ENCODE peak calls at places on chromosomes 4 and X, in seven cellular contexts. One of them, this sample, is unnamed.

GRCh38 chr4:124666496-124666895 is 46.0 kb downstream of the ANKRD50 start:
- DNase-seq in nucleus accumbens: no peak
- DNase-seq in NCI-H1105 treated with DMSO at 0.1 percent for 48 hours: no peak
- DNase-seq in pulmonary artery endothelial cell: no peak
- DNase-seq in CD4-positive, alpha-beta T cell: no peak
- DNase-seq in naive B cell: no peak
- DNase-seq in AG09309: no peak
- DNase-seq in this sample: no peak

GRCh38 chrX:43559643-43560042 is 96.5 kb upstream of the MAOA start:
- DNase-seq in NCI-H1105 treated with DMSO at 0.1 percent for 48 hours: peak
- DNase-seq in naive B cell: peak
- DNase-seq in nucleus accumbens: no peak
- DNase-seq in pulmonary artery endothelial cell: peak
- DNase-seq in CD4-positive, alpha-beta T cell: peak
- DNase-seq in AG09309: no peak
- DNase-seq in this sample: peak

GRCh38 chr4:176289561-176289960 is 20.5 kb upstream of the ASB5 start:
- DNase-seq in nucleus accumbens: no peak
- DNase-seq in AG09309: no peak
- DNase-seq in NCI-H1105 treated with DMSO at 0.1 percent for 48 hours: no peak
- DNase-seq in CD4-positive, alpha-beta T cell: no peak
- DNase-seq in naive B cell: no peak
- DNase-seq in pulmonary artery endothelial cell: no peak
- DNase-seq in this sample: no peak

GRCh38 chrX:78886550-78886949 is 58.6 kb upstream of the P2RY10 start:
- DNase-seq in CD4-positive, alpha-beta T cell: no peak
- DNase-seq in AG09309: no peak
- DNase-seq in NCI-H1105 treated with DMSO at 0.1 percent for 48 hours: no peak
- DNase-seq in naive B cell: peak
- DNase-seq in nucleus accumbens: no peak
- DNase-seq in pulmonary artery endothelial cell: no peak
- DNase-seq in this sample: no peak

GRCh38 chr4:84319124-84319523 is 180.0 kb downstream of the NKX6-1 start:
- DNase-seq in naive B cell: no peak
- DNase-seq in pulmonary artery endothelial cell: no peak
- DNase-seq in NCI-H1105 treated with DMSO at 0.1 percent for 48 hours: no peak
- DNase-seq in nucleus accumbens: no peak
- DNase-seq in CD4-positive, alpha-beta T cell: no peak
- DNase-seq in AG09309: peak
- DNase-seq in this sample: no peak

GRCh38 chr4:75344915-75345314 is 169.3 kb downstream of the RCHY1 start:
- DNase-seq in pulmonary artery endothelial cell: no peak
- DNase-seq in nucleus accumbens: no peak
- DNase-seq in naive B cell: no peak
- DNase-seq in CD4-positive, alpha-beta T cell: no peak
- DNase-seq in NCI-H1105 treated with DMSO at 0.1 percent for 48 hours: no peak
- DNase-seq in AG09309: peak
- DNase-seq in this sample: no peak

GRCh38 chr4:8817813-8818062 is 53.9 kb downstream of the HMX1 start:
- DNase-seq in pulmonary artery endothelial cell: no peak
- DNase-seq in naive B cell: no peak
- DNase-seq in AG09309: no peak
- DNase-seq in CD4-positive, alpha-beta T cell: no peak
- DNase-seq in nucleus accumbens: no peak
- DNase-seq in NCI-H1105 treated with DMSO at 0.1 percent for 48 hours: no peak
- DNase-seq in this sample: no peak

GRCh38 chrX:146921204-146921603 is 106.7 kb upstream of the CXorf51A start:
- DNase-seq in naive B cell: no peak
- DNase-seq in nucleus accumbens: no peak
- DNase-seq in pulmonary artery endothelial cell: no peak
- DNase-seq in NCI-H1105 treated with DMSO at 0.1 percent for 48 hours: no peak
- DNase-seq in CD4-positive, alpha-beta T cell: no peak
- DNase-seq in AG09309: no peak
- DNase-seq in this sample: no peak